ENCODE peak calls at places on chromosomes 1 and 21, in five cellular contexts. One of them, this sample, is unnamed.

GRCh38 chr1:229693124-229693523 is 67.1 kb downstream of the URB2 start:
- DNase-seq in pancreas: no peak
- DNase-seq in astrocyte: no peak
- DNase-seq in A549: no peak
- DNase-seq in heart left ventricle: no peak
- DNase-seq in this sample: no peak

GRCh38 chr21:44836666-44837471 is 19.0 kb upstream of the SUMO3 start:
- DNase-seq in heart left ventricle: no peak
- DNase-seq in A549: no peak
- DNase-seq in astrocyte: no peak
- DNase-seq in pancreas: no peak
- DNase-seq in this sample: peak; percentile 63

GRCh38 chr1:56591909-56592308 is 12.5 kb upstream of the PLPP3 start:
- DNase-seq in astrocyte: no peak
- DNase-seq in A549: no peak
- DNase-seq in pancreas: no peak
- DNase-seq in heart left ventricle: no peak
- DNase-seq in this sample: no peak

GRCh38 chr1:12143631-12144155 is 23.1 kb upstream of the TNFRSF1B start:
- DNase-seq in astrocyte: peak; percentile 95
- DNase-seq in A549: no peak
- DNase-seq in pancreas: peak; percentile 26
- DNase-seq in heart left ventricle: peak; percentile 72
- DNase-seq in this sample: peak; percentile 91

GRCh38 chr1:83860506-83861221 is 138.3 kb downstream of the TTLL7 start:
- DNase-seq in heart left ventricle: peak; percentile 81
- DNase-seq in pancreas: peak; percentile 84
- DNase-seq in A549: peak; percentile 45
- DNase-seq in astrocyte: peak; percentile 1
- DNase-seq in this sample: no peak

GRCh38 chr1:174769961-174770549 is 229.7 kb upstream of the CACYBP start:
- DNase-seq in pancreas: no peak
- DNase-seq in heart left ventricle: no peak
- DNase-seq in astrocyte: peak; percentile 43
- DNase-seq in A549: peak; percentile 19
- DNase-seq in this sample: peak; percentile 66

GRCh38 chr1:30724655-30725421 is 1.5 kb upstream of the MATN1 start:
- DNase-seq in heart left ventricle: no peak
- DNase-seq in A549: no peak
- DNase-seq in pancreas: no peak
- DNase-seq in astrocyte: no peak
- DNase-seq in this sample: no peak

GRCh38 chr1:230243583-230244377 is 176.7 kb downstream of the GALNT2 start:
- DNase-seq in A549: no peak
- DNase-seq in pancreas: no peak
- DNase-seq in astrocyte: peak; percentile 79
- DNase-seq in heart left ventricle: no peak
- DNase-seq in this sample: no peak

DNA sequence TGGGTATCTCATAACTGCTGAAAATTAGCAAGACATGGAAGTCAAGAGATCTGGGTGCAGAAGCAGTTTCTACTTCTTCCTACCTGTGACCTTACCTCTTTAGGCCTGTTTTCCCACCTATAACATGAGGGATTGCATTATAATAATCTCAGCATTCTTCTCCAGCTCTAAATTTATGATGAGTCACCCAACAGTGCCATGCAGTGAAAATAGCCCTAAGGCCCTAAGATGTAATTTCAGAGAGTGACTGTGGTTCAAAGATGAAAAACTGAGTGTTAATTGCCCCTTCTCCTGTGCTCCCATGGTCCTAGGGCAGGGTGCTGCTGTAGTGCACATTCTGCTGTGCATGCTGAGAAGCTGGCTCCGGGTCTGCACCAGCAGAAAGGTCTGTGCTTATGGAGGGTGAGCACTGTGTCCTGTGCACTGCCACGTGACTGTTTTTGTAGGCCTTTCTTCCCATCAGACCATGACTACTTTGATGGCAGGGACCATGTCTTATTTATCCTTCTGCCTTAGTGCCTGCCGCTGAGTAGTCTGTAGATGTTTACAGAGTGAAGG is 29.7 kb downstream of the JUN start:
- DNase-seq in heart left ventricle: no peak
- DNase-seq in astrocyte: no peak
- DNase-seq in A549: no peak
- DNase-seq in pancreas: no peak
- DNase-seq in this sample: peak; percentile 6
- H3K27ac ChIP-seq in heart left ventricle: no peak overlapping the region
- H3K27ac ChIP-seq in astrocyte: peak overlapping the region; percentile 74
- H3K27ac ChIP-seq in A549: peak overlapping the region; percentile 84
- H3K27ac ChIP-seq in pancreas: no peak overlapping the region
- H3K27ac ChIP-seq in this sample: peak overlapping the region; percentile 66

GRCh38 chr1:185409345-185409744 is 92.3 kb upstream of the IVNS1ABP start:
- DNase-seq in pancreas: no peak
- DNase-seq in heart left ventricle: no peak
- DNase-seq in astrocyte: no peak
- DNase-seq in A549: no peak
- DNase-seq in this sample: no peak

GRCh38 chr1:185408675-185409270 is 91.7 kb upstream of the IVNS1ABP start:
- DNase-seq in A549: no peak
- DNase-seq in astrocyte: peak; percentile 47
- DNase-seq in pancreas: no peak
- DNase-seq in heart left ventricle: no peak
- DNase-seq in this sample: no peak

GRCh38 chr1:185409763-185410528 is 92.9 kb upstream of the IVNS1ABP start:
- DNase-seq in pancreas: no peak
- DNase-seq in A549: no peak
- DNase-seq in astrocyte: no peak
- DNase-seq in heart left ventricle: no peak
- DNase-seq in this sample: no peak

GRCh38 chr1:185412385-185413074 is 95.5 kb upstream of the IVNS1ABP start:
- DNase-seq in heart left ventricle: no peak
- DNase-seq in A549: no peak
- DNase-seq in pancreas: no peak
- DNase-seq in astrocyte: no peak
- DNase-seq in this sample: no peak
- TF ChIP-seq CTCF in heart left ventricle: no peak
- TF ChIP-seq CTCF in A549: no peak
- TF ChIP-seq CTCF in pancreas: no peak
- TF ChIP-seq CTCF in astrocyte: no peak
- TF ChIP-seq CTCF in this sample: no peak

GRCh38 chr1:1229770-1230169 is 2.0 kb downstream of the SDF4 start:
- DNase-seq in heart left ventricle: no peak
- DNase-seq in A549: no peak
- DNase-seq in pancreas: no peak
- DNase-seq in astrocyte: no peak
- DNase-seq in this sample: no peak

GRCh38 chr1:1232801-1233566 is 947 bp downstream of the B3GALT6 start:
- DNase-seq in A549: no peak
- DNase-seq in astrocyte: no peak
- DNase-seq in pancreas: peak; percentile 43
- DNase-seq in heart left ventricle: no peak
- DNase-seq in this sample: no peak

GRCh38 chr1:1230656-1231399 is 973 bp downstream of the SDF4 start:
- DNase-seq in astrocyte: peak; percentile 56
- DNase-seq in A549: peak; percentile 68
- DNase-seq in pancreas: no peak
- DNase-seq in heart left ventricle: no peak
- DNase-seq in this sample: no peak

GRCh38 chr1:1232224-1232800 is at the start of gene B3GALT6:
- DNase-seq in astrocyte: no peak
- DNase-seq in pancreas: peak; percentile 46
- DNase-seq in A549: no peak
- DNase-seq in heart left ventricle: no peak
- DNase-seq in this sample: no peak

GRCh38 chr1:1231400-1232223 is at the start of gene SDF4:
- DNase-seq in heart left ventricle: peak; percentile 97
- DNase-seq in astrocyte: peak; percentile 88
- DNase-seq in pancreas: peak; percentile 97
- DNase-seq in A549: peak; percentile 92
- DNase-seq in this sample: peak; percentile 94
- H3K27ac ChIP-seq in heart left ventricle: peak within 1 kb of the TSS; percentile 96
- H3K27ac ChIP-seq in astrocyte: peak within 1 kb of the TSS; percentile 88
- H3K27ac ChIP-seq in pancreas: peak within 1 kb of the TSS; percentile 80
- H3K27ac ChIP-seq in A549: peak within 1 kb of the TSS; percentile 98
- H3K27ac ChIP-seq in this sample: peak within 1 kb of the TSS; percentile 32

DNA sequence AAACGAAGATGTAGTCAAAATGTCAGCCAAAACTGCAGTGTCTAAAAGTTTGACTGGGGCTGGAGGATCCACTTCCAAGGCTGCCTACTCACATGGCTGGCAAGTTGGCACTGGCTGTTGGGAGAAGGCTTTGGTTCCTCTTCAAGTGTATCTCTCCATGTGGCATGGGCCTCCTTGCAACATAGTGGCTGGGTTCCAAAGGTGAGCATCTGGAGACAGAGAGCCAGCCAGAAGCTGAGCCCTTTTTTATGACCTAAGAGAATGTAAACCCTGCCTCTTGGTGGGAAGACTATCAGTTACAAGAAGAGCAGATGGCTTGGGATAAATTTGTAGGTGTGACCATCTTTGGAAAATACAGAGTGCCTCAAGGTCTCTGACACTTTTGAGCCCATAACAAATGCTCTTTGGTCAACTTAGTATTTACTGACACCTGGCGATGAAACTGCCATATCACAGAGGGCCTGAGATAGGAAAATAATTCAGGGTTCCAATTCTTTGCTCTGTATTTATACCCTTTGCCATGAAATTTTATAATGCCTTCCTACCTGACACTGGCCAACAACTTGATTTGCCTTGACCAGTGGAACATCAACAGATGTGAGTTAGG is 31.4 kb upstream of the PRELP start:
- DNase-seq in A549: no peak
- DNase-seq in heart left ventricle: no peak
- DNase-seq in astrocyte: no peak
- DNase-seq in pancreas: no peak
- DNase-seq in this sample: no peak
- TF ChIP-seq CTCF in A549: peak; percentile 8
- TF ChIP-seq CTCF in heart left ventricle: no peak
- TF ChIP-seq CTCF in astrocyte: no peak
- TF ChIP-seq CTCF in pancreas: no peak
- TF ChIP-seq CTCF in this sample: no peak

GRCh38 chr1:178461676-178462075 is 35.1 kb downstream of the CLEC20A start:
- DNase-seq in pancreas: no peak
- DNase-seq in heart left ventricle: no peak
- DNase-seq in A549: no peak
- DNase-seq in astrocyte: no peak
- DNase-seq in this sample: no peak

GRCh38 chr1:178464141-178464540 is 32.6 kb downstream of the CLEC20A start:
- DNase-seq in A549: no peak
- DNase-seq in pancreas: no peak
- DNase-seq in heart left ventricle: no peak
- DNase-seq in astrocyte: no peak
- DNase-seq in this sample: no peak

GRCh38 chr1:178467837-178468236 is 28.9 kb downstream of the CLEC20A start:
- DNase-seq in astrocyte: no peak
- DNase-seq in heart left ventricle: no peak
- DNase-seq in pancreas: no peak
- DNase-seq in A549: no peak
- DNase-seq in this sample: no peak

GRCh38 chr1:178465011-178465410 is 31.8 kb downstream of the CLEC20A start:
- DNase-seq in pancreas: no peak
- DNase-seq in astrocyte: peak; percentile 65
- DNase-seq in A549: no peak
- DNase-seq in heart left ventricle: no peak
- DNase-seq in this sample: no peak

DNA sequence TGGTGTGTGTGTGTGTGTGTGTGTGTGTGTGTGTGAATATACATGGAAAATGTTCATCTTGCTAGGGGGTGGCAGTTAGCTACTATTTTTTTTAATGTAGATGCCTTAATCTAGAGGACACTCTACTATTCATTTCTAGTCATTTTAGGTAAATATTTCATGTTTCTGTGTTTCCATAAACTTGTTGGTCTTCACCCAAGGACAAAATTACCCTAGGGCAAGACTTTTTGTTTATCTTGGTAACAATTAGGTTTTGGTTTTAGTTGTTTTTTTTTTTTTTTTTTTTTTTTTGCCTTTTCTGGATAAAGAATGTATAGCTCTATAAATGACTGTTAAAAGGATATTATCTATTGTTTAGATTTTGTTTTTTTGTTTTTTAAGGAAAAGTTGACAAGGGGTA is 32.2 kb downstream of the CLEC20A start:
- DNase-seq in heart left ventricle: no peak
- DNase-seq in A549: no peak
- DNase-seq in astrocyte: no peak
- DNase-seq in pancreas: no peak
- DNase-seq in this sample: no peak
- H3K27ac ChIP-seq in heart left ventricle: no peak overlapping the region
- H3K27ac ChIP-seq in A549: no peak overlapping the region
- H3K27ac ChIP-seq in astrocyte: no peak overlapping the region
- H3K27ac ChIP-seq in pancreas: no peak overlapping the region
- H3K27ac ChIP-seq in this sample: no peak overlapping the region

DNA sequence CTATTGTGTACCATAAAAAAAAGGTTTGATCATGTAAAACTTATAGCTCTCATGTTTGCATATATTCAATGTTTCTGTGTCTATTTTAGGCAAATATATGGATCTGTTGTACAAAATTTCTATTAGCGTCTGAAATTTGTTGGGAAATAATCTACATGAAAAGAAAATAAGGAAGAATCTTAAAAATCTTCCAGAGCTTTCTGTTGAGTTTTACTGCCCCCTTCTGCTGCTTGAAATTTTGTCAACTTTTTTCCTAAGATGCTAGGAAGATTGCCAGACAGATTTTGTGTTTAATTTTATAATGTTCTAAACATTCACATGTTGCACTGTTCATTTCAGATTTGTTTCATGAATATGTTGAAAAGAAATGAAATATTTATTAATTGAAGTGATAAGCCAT is 2.5 kb upstream of the PTGS2 start:
- DNase-seq in heart left ventricle: no peak
- DNase-seq in pancreas: no peak
- DNase-seq in A549: no peak
- DNase-seq in astrocyte: peak; percentile 8
- DNase-seq in this sample: no peak
- TF ChIP-seq CTCF in heart left ventricle: peak; percentile 45
- TF ChIP-seq CTCF in pancreas: no peak
- TF ChIP-seq CTCF in A549: peak; percentile 75
- TF ChIP-seq CTCF in astrocyte: peak; percentile 13
- TF ChIP-seq CTCF in this sample: peak; percentile 16

GRCh38 chr1:89271616-89272015 is 1.0 kb downstream of the GBP5 start:
- DNase-seq in astrocyte: peak; percentile 67
- DNase-seq in heart left ventricle: no peak
- DNase-seq in A549: no peak
- DNase-seq in pancreas: no peak
- DNase-seq in this sample: no peak
- H3K27ac ChIP-seq in astrocyte: no peak overlapping the region
- H3K27ac ChIP-seq in heart left ventricle: no peak overlapping the region
- H3K27ac ChIP-seq in A549: no peak overlapping the region
- H3K27ac ChIP-seq in pancreas: no peak overlapping the region
- H3K27ac ChIP-seq in this sample: no peak overlapping the region

GRCh38 chr1:16621300-16621658 is 7.9 kb upstream of the NBPF1 start:
- DNase-seq in astrocyte: no peak
- DNase-seq in A549: no peak
- DNase-seq in heart left ventricle: no peak
- DNase-seq in pancreas: no peak
- DNase-seq in this sample: no peak

GRCh38 chr1:16615253-16616252 is 2.2 kb upstream of the NBPF1 start:
- DNase-seq in pancreas: peak; percentile 33
- DNase-seq in heart left ventricle: peak; percentile 16
- DNase-seq in astrocyte: no peak
- DNase-seq in A549: no peak
- DNase-seq in this sample: no peak

GRCh38 chr1:16617778-16618580 is 4.6 kb upstream of the NBPF1 start:
- DNase-seq in pancreas: peak; percentile 11
- DNase-seq in astrocyte: no peak
- DNase-seq in A549: no peak
- DNase-seq in heart left ventricle: peak; percentile 14
- DNase-seq in this sample: no peak

GRCh38 chr1:16617101-16617727 is 3.9 kb upstream of the NBPF1 start:
- DNase-seq in A549: no peak
- DNase-seq in astrocyte: no peak
- DNase-seq in heart left ventricle: peak; percentile 15
- DNase-seq in pancreas: peak; percentile 30
- DNase-seq in this sample: no peak

GRCh38 chr1:16618719-16619118 is 5.4 kb upstream of the NBPF1 start:
- DNase-seq in pancreas: peak; percentile 37
- DNase-seq in astrocyte: no peak
- DNase-seq in heart left ventricle: peak; percentile 18
- DNase-seq in A549: no peak
- DNase-seq in this sample: no peak
- TF ChIP-seq CTCF in pancreas: no peak
- TF ChIP-seq CTCF in astrocyte: no peak
- TF ChIP-seq CTCF in heart left ventricle: no peak
- TF ChIP-seq CTCF in A549: no peak
- TF ChIP-seq CTCF in this sample: no peak

This sample was measured in PC-9.